ENCODE peak calls at places on chromosome 15, in seven cellular contexts. T, X, D, L, V, P and M are unnamed samples.

GRCh38 chr15:51181221-51181620 is 86.5 kb upstream of the TNFAIP8L3 start:
- DNase-seq in T (no peak), X (no peak), D (no peak), L (no peak), V (no peak), P (no peak), M (no peak)

GRCh38 chr15:51499379-51499976 is 123.1 kb downstream of the DMXL2 start:
- DNase-seq in T (peak), X (peak), D (peak), L (peak), V (no peak), P (no peak), M (peak)

GRCh38 chr15:39479916-39480315 is 101.0 kb upstream of the THBS1 start:
- DNase-seq in T (no peak), X (no peak), D (peak), L (no peak), V (no peak), P (no peak), M (no peak)

GRCh38 chr15:66721501-66721937 is 19.5 kb downstream of the SMAD6 start:
- DNase-seq in T (peak), X (no peak), D (peak), L (no peak), V (no peak), P (no peak), M (no peak)

GRCh38 chr15:82129769-82130168 is 84.0 kb upstream of the MEX3B start:
- DNase-seq in T (no peak), X (peak), D (peak), L (no peak), V (no peak), P (no peak), M (no peak)

GRCh38 chr15:22915866-22916515 is 64.2 kb downstream of the CYFIP1 start:
- DNase-seq in T (no peak), X (no peak), D (no peak), L (no peak), V (no peak), P (no peak), M (no peak)

GRCh38 chr15:57610130-57610529 is 18.4 kb downstream of the MYZAP start:
- DNase-seq in T (no peak), X (peak), D (peak), L (no peak), V (no peak), P (no peak), M (peak)

GRCh38 chr15:93274276-93274675 is 185.3 kb upstream of the RGMA start:
- DNase-seq in T (no peak), X (no peak), D (no peak), L (no peak), V (no peak), P (no peak), M (no peak)

GRCh38 chr15:36370735-36371115 is 208.7 kb upstream of the CDIN1 start:
- DNase-seq in T (no peak), X (peak), D (peak), L (peak), V (no peak), P (no peak), M (peak)

GRCh38 chr15:57364282-57365007 is 11.9 kb upstream of the CGNL1 start:
- DNase-seq in T (no peak), X (no peak), D (peak), L (peak), V (no peak), P (no peak), M (no peak)

GRCh38 chr15:61155741-61156700 is 73.1 kb downstream of the RORA start:
- DNase-seq in T (no peak), X (no peak), D (no peak), L (no peak), V (no peak), P (no peak), M (no peak)

GRCh38 chr15:66631616-66632263 is 65.9 kb upstream of the LCTL start:
- DNase-seq in T (no peak), X (no peak), D (no peak), L (no peak), V (no peak), P (no peak), M (no peak)

GRCh38 chr15:47750030-47750739 is 32.9 kb downstream of the SEMA6D start:
- DNase-seq in T (no peak), X (no peak), D (peak), L (no peak), V (no peak), P (no peak), M (no peak)

GRCh38 chr15:59191855-59192237 is 14.8 kb upstream of the LDHAL6B start:
- DNase-seq in T (no peak), X (peak), D (peak), L (no peak), V (no peak), P (no peak), M (peak)

GRCh38 chr15:35630985-35631384 is 85.0 kb upstream of the DPH6 start:
- DNase-seq in T (no peak), X (no peak), D (no peak), L (no peak), V (no peak), P (no peak), M (no peak)

GRCh38 chr15:37789881-37790280 is 144.6 kb upstream of the TMCO5A start:
- DNase-seq in T (no peak), X (no peak), D (peak), L (no peak), V (no peak), P (no peak), M (no peak)

GRCh38 chr15:68385671-68386586 is 46.0 kb downstream of the ITGA11 start:
- DNase-seq in T (no peak), X (no peak), D (no peak), L (no peak), V (no peak), P (peak), M (no peak)

GRCh38 chr15:60914360-60914759 is 314.7 kb downstream of the RORA start:
- DNase-seq in T (no peak), X (no peak), D (no peak), L (no peak), V (no peak), P (no peak), M (no peak)

DNA sequence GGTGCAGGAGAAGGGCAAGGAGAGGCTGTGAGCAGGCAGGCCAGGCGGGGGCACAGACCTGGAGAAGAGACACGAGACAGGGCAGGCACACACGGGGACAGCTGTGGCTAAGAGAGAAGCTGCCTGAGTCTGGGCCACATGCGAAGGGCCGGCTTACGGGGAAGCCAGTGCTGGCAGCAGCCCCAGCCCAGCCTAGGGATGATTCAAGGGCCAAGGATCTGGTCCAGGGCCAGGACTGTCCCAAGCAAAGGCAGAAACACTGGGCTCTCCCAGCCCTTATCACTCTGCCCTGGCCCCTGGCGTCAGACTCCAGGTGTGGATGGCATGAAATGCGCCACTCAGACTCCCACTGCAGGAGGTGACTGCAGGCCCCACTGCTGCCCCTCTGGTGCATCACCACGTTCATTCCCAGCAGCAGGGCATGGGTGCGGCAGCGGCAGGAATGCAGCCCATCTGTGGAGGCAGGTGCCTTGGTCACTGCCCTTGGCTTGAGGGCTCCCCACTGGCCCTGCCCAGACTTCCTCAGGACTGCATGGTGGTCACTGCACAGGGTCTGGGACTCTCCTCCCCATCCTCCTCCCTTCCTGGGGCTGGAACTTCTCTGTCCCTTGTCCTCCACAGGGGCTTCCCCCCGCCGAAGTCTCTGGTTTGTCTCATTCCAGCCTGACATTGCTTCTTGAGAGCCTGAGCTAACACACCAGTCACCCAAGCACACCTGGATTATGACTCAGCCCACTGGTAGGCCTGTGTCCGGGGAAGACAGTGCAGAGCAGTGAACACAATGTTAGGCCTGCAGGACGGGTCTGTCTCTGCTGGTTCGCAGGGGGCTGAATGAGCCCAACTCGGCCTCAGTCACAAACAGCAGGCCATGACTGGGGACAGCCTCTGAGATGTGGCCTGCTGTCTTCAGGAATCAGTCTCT is 69.3 kb downstream of the TBC1D2B start:
- DNase-seq in T (no peak), X (no peak), D (peak), L (no peak), V (no peak), P (no peak), M (no peak)
- TF ChIP-seq CEBPB in T (no peak), X (no peak), D (no peak), L (no peak), V (no peak), P (no peak), M (no peak)

GRCh38 chr15:29926083-29926388 is 103.8 kb upstream of the TJP1 start:
- DNase-seq in T (no peak), X (no peak), D (no peak), L (no peak), V (no peak), P (no peak), M (no peak)
- H3K27ac ChIP-seq in T (no peak), X (peak), D (no peak), L (no peak), V (no peak), P (no peak), M (peak)

DNA sequence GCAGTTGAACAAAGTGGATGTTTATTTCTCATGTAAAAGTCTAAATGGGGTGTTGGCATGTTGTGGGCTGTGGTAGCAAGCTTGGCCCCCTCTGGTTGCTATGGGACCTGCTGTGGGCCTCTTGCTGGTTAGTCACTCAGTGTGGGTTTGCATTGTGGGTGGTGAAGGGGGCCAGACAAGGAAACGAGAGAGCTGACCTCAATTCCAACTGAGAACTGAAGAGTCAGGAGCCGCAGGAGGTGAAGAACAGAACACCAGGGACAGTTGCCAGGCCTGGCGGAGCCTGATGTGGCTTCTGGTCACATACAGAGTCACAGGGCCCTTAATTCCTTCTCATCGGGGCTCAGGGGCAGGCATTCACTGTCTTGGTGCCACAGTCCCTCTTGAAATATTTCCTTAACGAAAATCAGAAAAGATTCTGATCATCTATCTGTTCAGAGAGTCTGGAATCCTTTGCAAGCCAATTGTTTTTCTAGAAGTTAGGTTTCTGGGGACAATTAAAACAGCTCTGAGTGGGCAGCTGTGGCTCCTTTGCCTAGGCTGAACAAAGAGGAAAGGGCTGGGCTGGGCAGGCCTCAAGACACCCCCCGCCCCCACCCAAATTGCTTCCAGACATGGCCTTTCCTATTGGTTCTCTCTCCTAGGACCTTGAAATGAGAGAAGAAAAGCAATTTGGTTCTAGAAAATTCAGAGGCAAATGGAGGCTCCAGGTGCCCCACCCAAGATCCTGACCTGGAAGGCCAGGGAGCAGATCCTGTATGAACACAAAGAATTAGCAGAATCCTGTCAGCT is 2.1 kb upstream of the ADPGK start:
- DNase-seq in T (no peak), X (no peak), D (peak), L (no peak), V (no peak), P (no peak), M (no peak)
- TF ChIP-seq CEBPB in T (no peak), X (no peak), D (no peak), L (no peak), V (no peak), P (no peak), M (no peak)

DNA sequence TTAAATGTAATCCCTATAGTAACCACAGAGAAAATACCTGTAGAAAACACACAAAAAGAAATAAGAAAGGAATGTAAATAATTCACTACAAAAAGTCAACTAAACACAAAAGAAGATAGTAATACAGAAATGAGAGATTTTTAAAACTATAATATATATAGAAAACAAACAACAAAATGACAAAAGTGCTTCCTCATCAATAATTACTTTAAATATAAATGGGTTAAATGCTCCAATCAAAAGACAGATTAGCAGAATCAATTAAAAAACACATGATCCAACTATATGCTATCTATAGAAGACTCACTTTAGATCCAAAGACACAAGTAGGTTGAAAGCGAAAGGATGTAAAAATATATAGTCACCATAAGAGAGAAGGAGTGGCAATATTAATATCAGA is 45.8 kb downstream of the FRMD5 start:
- DNase-seq in T (no peak), X (no peak), D (no peak), L (no peak), V (no peak), P (no peak), M (no peak)
- H3K27ac ChIP-seq in T (no peak), X (no peak), D (no peak), L (no peak), V (no peak), P (no peak), M (no peak)

GRCh38 chr15:32119694-32120330 is 89.5 kb downstream of the CHRNA7 start:
- DNase-seq in T (no peak), X (no peak), D (no peak), L (no peak), V (no peak), P (no peak), M (no peak)
- TF ChIP-seq CEBPB in T (no peak), X (no peak), D (no peak), L (no peak), V (no peak), P (no peak), M (no peak)

GRCh38 chr15:49620174-49620573 is 444 bp downstream of the FAM227B start:
- DNase-seq in T (no peak), X (peak), D (peak), L (no peak), V (no peak), P (no peak), M (no peak)
- H3K27ac ChIP-seq in T (peak), X (peak), D (peak), L (peak), V (peak), P (no peak), M (peak)

GRCh38 chr15:73688455-73688854 is 4.3 kb downstream of the CD276 start:
- DNase-seq in T (no peak), X (no peak), D (peak), L (no peak), V (no peak), P (no peak), M (no peak)
- TF ChIP-seq CEBPB in T (no peak), X (no peak), D (no peak), L (no peak), V (no peak), P (no peak), M (no peak)

DNA sequence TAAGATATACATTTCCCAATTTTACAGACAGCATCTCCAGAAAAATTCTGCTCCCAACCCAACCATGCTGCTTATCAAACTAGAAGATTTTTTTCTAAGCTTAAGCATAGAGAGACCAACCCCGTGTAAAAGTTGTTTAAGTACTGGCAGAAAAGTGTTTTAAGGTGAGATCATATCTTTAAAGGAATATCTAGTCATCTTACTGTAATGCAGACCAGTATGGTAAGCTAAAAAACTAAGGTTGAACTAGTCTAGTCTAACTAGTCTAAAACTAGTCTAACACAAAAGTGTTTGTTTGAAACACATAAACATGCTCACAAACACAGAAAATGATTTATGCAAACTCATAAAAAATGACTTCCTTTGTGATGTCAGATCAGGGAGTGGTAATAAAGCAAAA is 10.2 kb downstream of the MYO5A start:
- DNase-seq in T (no peak), X (no peak), D (peak), L (no peak), V (no peak), P (no peak), M (no peak)
- H3K27ac ChIP-seq in T (no peak), X (no peak), D (no peak), L (no peak), V (no peak), P (no peak), M (no peak)

DNA sequence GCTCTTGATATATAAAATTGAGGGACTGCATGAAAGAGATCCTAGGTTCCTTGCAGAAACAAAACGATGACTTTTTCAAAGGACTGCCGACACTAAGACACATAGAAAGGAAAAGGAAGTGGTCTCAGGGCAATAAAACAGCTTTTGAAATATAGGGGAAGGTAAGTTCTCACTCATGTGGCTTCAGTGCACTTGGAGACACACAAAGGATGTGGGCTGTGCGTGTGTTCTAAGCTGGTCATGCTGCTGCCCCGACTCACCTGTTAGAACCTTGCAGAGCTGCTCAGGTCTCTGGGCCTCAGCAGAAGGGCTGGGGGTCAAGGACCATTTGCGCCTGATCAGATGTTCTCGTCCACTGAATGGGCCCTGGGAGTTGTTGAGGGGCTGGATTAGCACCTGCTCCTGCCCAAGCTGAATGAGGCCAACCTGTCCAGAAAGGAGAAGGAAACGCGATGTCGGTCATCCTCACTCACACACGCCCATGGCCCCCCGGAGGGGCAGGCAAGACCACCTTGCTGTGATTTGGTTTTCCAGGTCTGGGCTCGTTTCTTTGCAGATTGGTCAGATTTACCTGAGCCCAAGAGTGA is 11.1 kb downstream of the ADAMTS17 start:
- DNase-seq in T (no peak), X (no peak), D (no peak), L (no peak), V (no peak), P (no peak), M (no peak)
- TF ChIP-seq CEBPB in T (no peak), X (no peak), D (no peak), L (no peak), V (no peak), P (no peak), M (no peak)